ENCODE peak calls at places on chromosomes 4 and X, in five cellular contexts. M, X, L, O and K are unnamed samples.
A peak's percentile ranks its signal among the peaks of the same experiment; 100 is the strongest.

GRCh38 chrX:150772150-150772970 is 79.2 kb downstream of the MTMR1 start:
- DNase-seq in X (peak; percentile 59), L (peak; percentile 72), O (peak; percentile 57), M (peak; percentile 89), K (peak; percentile 80)

GRCh38 chrX:81729269-81729777 is 527.4 kb downstream of the SH3BGRL start:
- DNase-seq in L (no peak), X (no peak), O (no peak), M (no peak), K (no peak)

GRCh38 chrX:10387011-10387410 is 230.2 kb downstream of the CLCN4 start:
- DNase-seq in L (no peak), M (no peak), X (no peak), O (peak; percentile 37), K (no peak)

GRCh38 chrX:1754077-1754476 is 139.2 kb downstream of the ASMT start:
- DNase-seq in O (no peak), M (no peak), L (no peak), X (no peak), K (no peak)

GRCh38 chrX:66994729-66995128 is 355.9 kb upstream of the EDA2R start:
- DNase-seq in L (no peak), M (no peak), X (no peak), O (no peak), K (no peak)

GRCh38 chr4:121072836-121073362 is 564 bp upstream of the NDNF start:
- DNase-seq in M (peak; percentile 44), X (no peak), O (no peak), L (peak; percentile 44), K (no peak)

GRCh38 chr4:20883677-20884076 is 183.4 kb downstream of the PACRGL start:
- DNase-seq in X (no peak), M (no peak), O (no peak), L (no peak), K (no peak)

GRCh38 chr4:150033937-150034336 is 44.3 kb upstream of the DCLK2 start:
- DNase-seq in X (no peak), M (peak; percentile 71), O (peak; percentile 69), L (no peak), K (peak; percentile 53)

GRCh38 chrX:18441780-18442367 is 16.5 kb downstream of the CDKL5 start:
- DNase-seq in M (no peak), L (no peak), X (no peak), O (no peak), K (no peak)

GRCh38 chr4:110637408-110638131 is 14.7 kb upstream of the PITX2 start:
- DNase-seq in O (no peak), X (no peak), M (no peak), L (no peak), K (no peak)

GRCh38 chr4:118282692-118283091 is 70.1 kb downstream of the PRSS12 start:
- DNase-seq in M (no peak), X (no peak), L (no peak), O (peak; percentile 80), K (no peak)

GRCh38 chr4:4593596-4593995 is 51.7 kb upstream of the STX18 start:
- DNase-seq in O (no peak), M (no peak), L (no peak), X (no peak), K (no peak)

GRCh38 chrX:153460826-153461225 is 9.6 kb downstream of the HAUS7 start:
- DNase-seq in X (peak; percentile 29), L (peak; percentile 63), M (peak; percentile 50), O (peak; percentile 48), K (peak; percentile 39)

GRCh38 chrX:122504026-122504425 is 680.1 kb upstream of the GRIA3 start:
- DNase-seq in L (no peak), O (no peak), X (no peak), M (no peak), K (no peak)

GRCh38 chrX:146454363-146454762 is 355.2 kb upstream of the CXorf51B start:
- DNase-seq in L (no peak), M (no peak), O (no peak), X (no peak), K (no peak)

GRCh38 chr4:26589699-26590098 is 5.8 kb downstream of the TBC1D19 start:
- DNase-seq in O (no peak), L (no peak), X (no peak), M (no peak), K (no peak)
- H3K9me3 ChIP-seq in O (no peaks in the 10 kb centered on the region), L (no peaks in the 10 kb centered on the region), X (peaks cover 16% of the 10 kb centered on the region), M (no peaks in the 10 kb centered on the region), K (no peaks in the 10 kb centered on the region)

DNA sequence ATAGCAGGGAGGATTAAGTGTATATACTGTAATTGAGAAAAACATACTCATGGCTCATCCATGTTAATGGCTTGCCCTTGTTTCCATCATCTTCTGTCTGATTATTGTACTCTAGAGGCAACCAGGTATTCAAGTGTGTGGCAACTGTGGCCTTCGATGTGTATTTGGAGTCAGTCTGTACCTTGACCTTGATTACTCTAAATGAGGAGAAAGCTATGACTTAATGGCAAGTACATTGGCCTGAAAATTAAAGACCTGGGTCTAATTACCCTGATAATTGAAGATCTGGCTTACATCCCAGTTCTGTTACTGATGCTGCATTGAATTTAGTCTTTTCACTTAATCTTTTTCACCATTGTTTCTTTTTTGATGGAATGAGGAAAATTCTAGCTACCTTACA is 409.2 kb downstream of the CCSER1 start:
- DNase-seq in M (no peak), L (no peak), X (no peak), O (no peak), K (no peak)
- H3K27me3 ChIP-seq in M (no peaks in the 10 kb centered on the region), L (no peaks in the 10 kb centered on the region), X (no peaks in the 10 kb centered on the region), O (no peaks in the 10 kb centered on the region), K (no peaks in the 10 kb centered on the region)

GRCh38 chr4:24686866-24687672 is 102.7 kb upstream of the DHX15 start:
- DNase-seq in L (peak; percentile 30), M (no peak), O (peak; percentile 6), X (no peak), K (peak; percentile 23)
- H3K9me3 ChIP-seq in L (no peaks in the 10 kb centered on the region), M (no peaks in the 10 kb centered on the region), O (no peaks in the 10 kb centered on the region), X (no peaks in the 10 kb centered on the region), K (no peaks in the 10 kb centered on the region)

DNA sequence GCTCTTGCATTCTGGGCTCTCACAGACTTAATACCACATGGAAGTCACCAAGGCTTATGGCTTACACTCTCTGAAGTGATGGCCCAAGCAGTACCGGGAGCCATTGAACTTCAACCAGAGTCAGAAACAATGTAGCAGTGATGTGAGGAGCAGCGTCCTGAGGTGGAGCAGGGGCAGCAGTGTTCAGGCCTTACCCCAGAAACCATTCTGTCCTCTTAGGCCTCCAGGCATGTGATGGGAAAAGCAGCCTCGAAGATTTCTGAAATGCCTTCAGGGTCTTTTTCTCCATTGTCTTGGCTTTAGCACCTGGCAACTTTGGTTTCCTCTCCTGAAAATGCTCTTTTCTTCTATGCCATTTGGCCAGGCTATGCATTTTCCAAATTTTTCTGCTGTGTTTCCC is 22.8 kb upstream of the PIN4 start:
- DNase-seq in X (no peak), M (no peak), O (no peak), L (no peak), K (no peak)
- H3K27me3 ChIP-seq in X (no peaks in the 10 kb centered on the region), M (peaks cover 7% of the 10 kb centered on the region), O (no peaks in the 10 kb centered on the region), L (no peaks in the 10 kb centered on the region), K (peaks cover 14% of the 10 kb centered on the region)

DNA sequence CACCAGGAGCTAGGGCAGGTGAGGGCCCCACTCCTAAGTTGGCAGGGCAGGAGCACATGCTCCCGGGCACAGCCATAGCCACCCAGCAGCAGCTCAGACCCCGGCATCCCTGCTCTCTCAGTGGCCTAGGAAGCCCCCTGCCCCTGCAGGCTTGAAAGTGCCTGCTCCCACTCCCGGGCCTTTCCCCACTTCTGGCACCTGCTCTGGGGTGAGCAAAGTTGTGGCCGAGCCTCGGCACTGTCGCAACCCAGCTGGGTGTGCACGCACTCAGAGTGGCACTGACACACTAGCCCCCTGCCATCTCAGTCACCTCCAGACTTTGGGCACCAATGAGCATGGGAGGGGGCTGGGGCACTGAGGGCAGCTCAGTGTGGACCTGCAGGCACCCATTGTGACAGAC is 60.8 kb upstream of the CDKN2AIP start:
- DNase-seq in M (no peak), O (no peak), L (no peak), X (no peak), K (peak; percentile 27)
- H3K9me3 ChIP-seq in M (no peaks in the 10 kb centered on the region), O (no peaks in the 10 kb centered on the region), L (no peaks in the 10 kb centered on the region), X (peaks cover 24% of the 10 kb centered on the region), K (no peaks in the 10 kb centered on the region)